ENCODE peak calls at places on chromosome 14, in seven cellular contexts. D, U, Z, N, V, F and Y are unnamed samples.

GRCh38 chr14:83172363-83172762 is 1638.7 kb upstream of the SEL1L start:
- DNase-seq in D (no peak), U (no peak), Z (no peak), N (no peak), V (peak), F (peak), Y (no peak)

GRCh38 chr14:22918519-22918808 is 485 bp downstream of the RBM23 start:
- DNase-seq in D (peak), U (no peak), Z (no peak), N (no peak), V (no peak), F (no peak), Y (no peak)

GRCh38 chr14:100904307-100905019 is 941 bp upstream of the RTL1 start:
- DNase-seq in D (no peak), U (no peak), Z (peak), N (peak), V (no peak), F (no peak), Y (no peak)

GRCh38 chr14:74510211-74510931 is 16.8 kb downstream of the ISCA2 start:
- DNase-seq in D (peak), U (no peak), Z (no peak), N (no peak), V (no peak), F (peak), Y (no peak)

GRCh38 chr14:68549057-68549421 is 243.8 kb downstream of the ZFP36L1 start:
- DNase-seq in D (no peak), U (no peak), Z (no peak), N (no peak), V (peak), F (peak), Y (no peak)

GRCh38 chr14:85087201-85087600 is 442.7 kb upstream of the FLRT2 start:
- DNase-seq in D (no peak), U (no peak), Z (no peak), N (no peak), V (no peak), F (no peak), Y (no peak)

GRCh38 chr14:65361920-65362319 is 50.6 kb upstream of the FUT8 start:
- DNase-seq in D (no peak), U (no peak), Z (no peak), N (no peak), V (no peak), F (no peak), Y (peak)

GRCh38 chr14:87152701-87153100 is 840.3 kb downstream of the GALC start:
- DNase-seq in D (no peak), U (peak), Z (peak), N (no peak), V (no peak), F (no peak), Y (no peak)

GRCh38 chr14:46651526-46652144 is at the start of gene RPL10L:
- DNase-seq in D (no peak), U (no peak), Z (no peak), N (no peak), V (no peak), F (no peak), Y (no peak)